ENCODE peak calls at places on chromosome 2, in seven cellular contexts. One of them, this sample, is unnamed.

GRCh38 chr2:17373041-17373440 is 145.2 kb downstream of the RAD51AP2 start:
- DNase-seq in naive thymus-derived CD4-positive, alpha-beta T cell: no peak
- DNase-seq in stimulated activated CD4-positive, alpha-beta T cell treated with anti-CD3 and anti-CD28 coated beads, Interleukin-2, amount 100 ng/mL, for 4 hours: no peak
- DNase-seq in NCI-H774: no peak
- DNase-seq in LoVo: no peak
- DNase-seq in cerebellar cortex: no peak
- DNase-seq in left lung: no peak
- DNase-seq in this sample: no peak

GRCh38 chr2:168798076-168798887 is 4.2 kb upstream of the NOSTRIN start:
- DNase-seq in naive thymus-derived CD4-positive, alpha-beta T cell: no peak
- DNase-seq in stimulated activated CD4-positive, alpha-beta T cell treated with anti-CD3 and anti-CD28 coated beads, Interleukin-2, amount 100 ng/mL, for 4 hours: no peak
- DNase-seq in NCI-H774: no peak
- DNase-seq in LoVo: no peak
- DNase-seq in cerebellar cortex: no peak
- DNase-seq in left lung: no peak
- DNase-seq in this sample: no peak

GRCh38 chr2:234341332-234341985 is 155.4 kb downstream of the ARL4C start:
- DNase-seq in naive thymus-derived CD4-positive, alpha-beta T cell: no peak
- DNase-seq in stimulated activated CD4-positive, alpha-beta T cell treated with anti-CD3 and anti-CD28 coated beads, Interleukin-2, amount 100 ng/mL, for 4 hours: no peak
- DNase-seq in NCI-H774: no peak
- DNase-seq in LoVo: no peak
- DNase-seq in cerebellar cortex: no peak
- DNase-seq in left lung: no peak
- DNase-seq in this sample: no peak

GRCh38 chr2:38214209-38214717 is 138.3 kb upstream of the CYP1B1 start:
- DNase-seq in naive thymus-derived CD4-positive, alpha-beta T cell: no peak
- DNase-seq in stimulated activated CD4-positive, alpha-beta T cell treated with anti-CD3 and anti-CD28 coated beads, Interleukin-2, amount 100 ng/mL, for 4 hours: no peak
- DNase-seq in NCI-H774: no peak
- DNase-seq in LoVo: no peak
- DNase-seq in cerebellar cortex: no peak
- DNase-seq in left lung: no peak
- DNase-seq in this sample: peak; percentile 53

GRCh38 chr2:69132960-69133590 is 120.1 kb downstream of the ANTXR1 start:
- DNase-seq in naive thymus-derived CD4-positive, alpha-beta T cell: no peak
- DNase-seq in stimulated activated CD4-positive, alpha-beta T cell treated with anti-CD3 and anti-CD28 coated beads, Interleukin-2, amount 100 ng/mL, for 4 hours: no peak
- DNase-seq in NCI-H774: no peak
- DNase-seq in LoVo: no peak
- DNase-seq in cerebellar cortex: no peak
- DNase-seq in left lung: no peak
- DNase-seq in this sample: no peak

GRCh38 chr2:71713581-71714580 is 260.5 kb downstream of the DYSF start:
- DNase-seq in naive thymus-derived CD4-positive, alpha-beta T cell: no peak
- DNase-seq in stimulated activated CD4-positive, alpha-beta T cell treated with anti-CD3 and anti-CD28 coated beads, Interleukin-2, amount 100 ng/mL, for 4 hours: no peak
- DNase-seq in NCI-H774: no peak
- DNase-seq in LoVo: peak; percentile 7
- DNase-seq in cerebellar cortex: no peak
- DNase-seq in left lung: no peak
- DNase-seq in this sample: no peak

GRCh38 chr2:222731183-222731582 is 59.7 kb downstream of the MOGAT1 start:
- DNase-seq in naive thymus-derived CD4-positive, alpha-beta T cell: no peak
- DNase-seq in stimulated activated CD4-positive, alpha-beta T cell treated with anti-CD3 and anti-CD28 coated beads, Interleukin-2, amount 100 ng/mL, for 4 hours: no peak
- DNase-seq in NCI-H774: no peak
- DNase-seq in LoVo: no peak
- DNase-seq in cerebellar cortex: no peak
- DNase-seq in left lung: no peak
- DNase-seq in this sample: no peak

GRCh38 chr2:33512112-33512511 is 35.7 kb downstream of the RASGRP3 start:
- DNase-seq in naive thymus-derived CD4-positive, alpha-beta T cell: no peak
- DNase-seq in stimulated activated CD4-positive, alpha-beta T cell treated with anti-CD3 and anti-CD28 coated beads, Interleukin-2, amount 100 ng/mL, for 4 hours: no peak
- DNase-seq in NCI-H774: no peak
- DNase-seq in LoVo: no peak
- DNase-seq in cerebellar cortex: no peak
- DNase-seq in left lung: no peak
- DNase-seq in this sample: no peak

GRCh38 chr2:55460562-55460961 is 40.9 kb upstream of the CCDC88A start:
- DNase-seq in naive thymus-derived CD4-positive, alpha-beta T cell: no peak
- DNase-seq in stimulated activated CD4-positive, alpha-beta T cell treated with anti-CD3 and anti-CD28 coated beads, Interleukin-2, amount 100 ng/mL, for 4 hours: no peak
- DNase-seq in NCI-H774: no peak
- DNase-seq in LoVo: no peak
- DNase-seq in cerebellar cortex: no peak
- DNase-seq in left lung: no peak
- DNase-seq in this sample: no peak

GRCh38 chr2:215736653-215737290 is 276.6 kb downstream of the MREG start:
- DNase-seq in naive thymus-derived CD4-positive, alpha-beta T cell: no peak
- DNase-seq in stimulated activated CD4-positive, alpha-beta T cell treated with anti-CD3 and anti-CD28 coated beads, Interleukin-2, amount 100 ng/mL, for 4 hours: no peak
- DNase-seq in NCI-H774: no peak
- DNase-seq in LoVo: no peak
- DNase-seq in cerebellar cortex: no peak
- DNase-seq in left lung: no peak
- DNase-seq in this sample: no peak

GRCh38 chr2:84701880-84702279 is 179.0 kb downstream of the TRABD2A start:
- DNase-seq in naive thymus-derived CD4-positive, alpha-beta T cell: no peak
- DNase-seq in stimulated activated CD4-positive, alpha-beta T cell treated with anti-CD3 and anti-CD28 coated beads, Interleukin-2, amount 100 ng/mL, for 4 hours: no peak
- DNase-seq in NCI-H774: no peak
- DNase-seq in LoVo: no peak
- DNase-seq in cerebellar cortex: no peak
- DNase-seq in left lung: no peak
- DNase-seq in this sample: no peak

GRCh38 chr2:11356760-11357159 is 12.3 kb upstream of the ROCK2 start:
- DNase-seq in naive thymus-derived CD4-positive, alpha-beta T cell: no peak
- DNase-seq in stimulated activated CD4-positive, alpha-beta T cell treated with anti-CD3 and anti-CD28 coated beads, Interleukin-2, amount 100 ng/mL, for 4 hours: no peak
- DNase-seq in NCI-H774: no peak
- DNase-seq in LoVo: no peak
- DNase-seq in cerebellar cortex: peak; percentile 23
- DNase-seq in left lung: no peak
- DNase-seq in this sample: no peak

GRCh38 chr2:79876430-79876829 is 363.6 kb downstream of the CTNNA2 start:
- DNase-seq in naive thymus-derived CD4-positive, alpha-beta T cell: no peak
- DNase-seq in stimulated activated CD4-positive, alpha-beta T cell treated with anti-CD3 and anti-CD28 coated beads, Interleukin-2, amount 100 ng/mL, for 4 hours: no peak
- DNase-seq in NCI-H774: no peak
- DNase-seq in LoVo: no peak
- DNase-seq in cerebellar cortex: peak; percentile 40
- DNase-seq in left lung: no peak
- DNase-seq in this sample: no peak

GRCh38 chr2:159144776-159145614 is 141.5 kb downstream of the WDSUB1 start:
- DNase-seq in naive thymus-derived CD4-positive, alpha-beta T cell: no peak
- DNase-seq in stimulated activated CD4-positive, alpha-beta T cell treated with anti-CD3 and anti-CD28 coated beads, Interleukin-2, amount 100 ng/mL, for 4 hours: no peak
- DNase-seq in NCI-H774: no peak
- DNase-seq in LoVo: no peak
- DNase-seq in cerebellar cortex: no peak
- DNase-seq in left lung: no peak
- DNase-seq in this sample: no peak

GRCh38 chr2:212264227-212264626 is 274.4 kb downstream of the ERBB4 start:
- DNase-seq in naive thymus-derived CD4-positive, alpha-beta T cell: no peak
- DNase-seq in stimulated activated CD4-positive, alpha-beta T cell treated with anti-CD3 and anti-CD28 coated beads, Interleukin-2, amount 100 ng/mL, for 4 hours: no peak
- DNase-seq in NCI-H774: no peak
- DNase-seq in LoVo: no peak
- DNase-seq in cerebellar cortex: peak; percentile 86
- DNase-seq in left lung: no peak
- DNase-seq in this sample: no peak

GRCh38 chr2:231512222-231512621 is 18.0 kb downstream of the NMUR1 start:
- DNase-seq in naive thymus-derived CD4-positive, alpha-beta T cell: no peak
- DNase-seq in stimulated activated CD4-positive, alpha-beta T cell treated with anti-CD3 and anti-CD28 coated beads, Interleukin-2, amount 100 ng/mL, for 4 hours: no peak
- DNase-seq in NCI-H774: no peak
- DNase-seq in LoVo: no peak
- DNase-seq in cerebellar cortex: peak; percentile 86
- DNase-seq in left lung: no peak
- DNase-seq in this sample: no peak

GRCh38 chr2:40797115-40797514 is 345.2 kb upstream of the SLC8A1 start:
- DNase-seq in naive thymus-derived CD4-positive, alpha-beta T cell: no peak
- DNase-seq in stimulated activated CD4-positive, alpha-beta T cell treated with anti-CD3 and anti-CD28 coated beads, Interleukin-2, amount 100 ng/mL, for 4 hours: no peak
- DNase-seq in NCI-H774: no peak
- DNase-seq in LoVo: no peak
- DNase-seq in cerebellar cortex: no peak
- DNase-seq in left lung: no peak
- DNase-seq in this sample: no peak

GRCh38 chr2:241083091-241083415 is 19.0 kb downstream of the MTERF4 start:
- DNase-seq in naive thymus-derived CD4-positive, alpha-beta T cell: no peak
- DNase-seq in stimulated activated CD4-positive, alpha-beta T cell treated with anti-CD3 and anti-CD28 coated beads, Interleukin-2, amount 100 ng/mL, for 4 hours: no peak
- DNase-seq in NCI-H774: no peak
- DNase-seq in LoVo: no peak
- DNase-seq in cerebellar cortex: no peak
- DNase-seq in left lung: no peak
- DNase-seq in this sample: no peak

GRCh38 chr2:42164046-42164445 is 5.1 kb upstream of the EML4 start:
- DNase-seq in naive thymus-derived CD4-positive, alpha-beta T cell: no peak
- DNase-seq in stimulated activated CD4-positive, alpha-beta T cell treated with anti-CD3 and anti-CD28 coated beads, Interleukin-2, amount 100 ng/mL, for 4 hours: no peak
- DNase-seq in NCI-H774: no peak
- DNase-seq in LoVo: no peak
- DNase-seq in cerebellar cortex: no peak
- DNase-seq in left lung: no peak
- DNase-seq in this sample: no peak

GRCh38 chr2:66684289-66684688 is 249.4 kb downstream of the MEIS1 start:
- DNase-seq in naive thymus-derived CD4-positive, alpha-beta T cell: no peak
- DNase-seq in stimulated activated CD4-positive, alpha-beta T cell treated with anti-CD3 and anti-CD28 coated beads, Interleukin-2, amount 100 ng/mL, for 4 hours: no peak
- DNase-seq in NCI-H774: no peak
- DNase-seq in LoVo: no peak
- DNase-seq in cerebellar cortex: no peak
- DNase-seq in left lung: no peak
- DNase-seq in this sample: no peak

GRCh38 chr2:160061533-160062282 is 707 bp downstream of the PLA2R1 start:
- DNase-seq in naive thymus-derived CD4-positive, alpha-beta T cell: no peak
- DNase-seq in stimulated activated CD4-positive, alpha-beta T cell treated with anti-CD3 and anti-CD28 coated beads, Interleukin-2, amount 100 ng/mL, for 4 hours: no peak
- DNase-seq in NCI-H774: no peak
- DNase-seq in LoVo: no peak
- DNase-seq in cerebellar cortex: no peak
- DNase-seq in left lung: peak; percentile 79
- DNase-seq in this sample: no peak

GRCh38 chr2:34997779-34998178 is 1357.8 kb upstream of the CRIM1 start:
- DNase-seq in naive thymus-derived CD4-positive, alpha-beta T cell: no peak
- DNase-seq in stimulated activated CD4-positive, alpha-beta T cell treated with anti-CD3 and anti-CD28 coated beads, Interleukin-2, amount 100 ng/mL, for 4 hours: no peak
- DNase-seq in NCI-H774: no peak
- DNase-seq in LoVo: no peak
- DNase-seq in cerebellar cortex: no peak
- DNase-seq in left lung: no peak
- DNase-seq in this sample: no peak

GRCh38 chr2:27032495-27033252 is at the start of gene TMEM214:
- DNase-seq in naive thymus-derived CD4-positive, alpha-beta T cell: peak; percentile 64
- DNase-seq in stimulated activated CD4-positive, alpha-beta T cell treated with anti-CD3 and anti-CD28 coated beads, Interleukin-2, amount 100 ng/mL, for 4 hours: peak; percentile 66
- DNase-seq in NCI-H774: peak; percentile 76
- DNase-seq in LoVo: peak; percentile 88
- DNase-seq in cerebellar cortex: peak; percentile 83
- DNase-seq in left lung: peak; percentile 99
- DNase-seq in this sample: peak; percentile 89

GRCh38 chr2:75311993-75312392 is 112.7 kb upstream of the TACR1 start:
- DNase-seq in naive thymus-derived CD4-positive, alpha-beta T cell: no peak
- DNase-seq in stimulated activated CD4-positive, alpha-beta T cell treated with anti-CD3 and anti-CD28 coated beads, Interleukin-2, amount 100 ng/mL, for 4 hours: no peak
- DNase-seq in NCI-H774: peak; percentile 5
- DNase-seq in LoVo: no peak
- DNase-seq in cerebellar cortex: peak; percentile 3
- DNase-seq in left lung: no peak
- DNase-seq in this sample: no peak

GRCh38 chr2:188050716-188051115 is 241.0 kb upstream of the GULP1 start:
- DNase-seq in naive thymus-derived CD4-positive, alpha-beta T cell: no peak
- DNase-seq in stimulated activated CD4-positive, alpha-beta T cell treated with anti-CD3 and anti-CD28 coated beads, Interleukin-2, amount 100 ng/mL, for 4 hours: no peak
- DNase-seq in NCI-H774: no peak
- DNase-seq in LoVo: no peak
- DNase-seq in cerebellar cortex: no peak
- DNase-seq in left lung: no peak
- DNase-seq in this sample: no peak

GRCh38 chr2:202116686-202117085 is 43.6 kb downstream of the KIAA2012 start:
- DNase-seq in naive thymus-derived CD4-positive, alpha-beta T cell: no peak
- DNase-seq in stimulated activated CD4-positive, alpha-beta T cell treated with anti-CD3 and anti-CD28 coated beads, Interleukin-2, amount 100 ng/mL, for 4 hours: no peak
- DNase-seq in NCI-H774: no peak
- DNase-seq in LoVo: no peak
- DNase-seq in cerebellar cortex: no peak
- DNase-seq in left lung: no peak
- DNase-seq in this sample: no peak

GRCh38 chr2:16665746-16666452 is at the start of gene CYRIA:
- DNase-seq in naive thymus-derived CD4-positive, alpha-beta T cell: peak; percentile 35
- DNase-seq in stimulated activated CD4-positive, alpha-beta T cell treated with anti-CD3 and anti-CD28 coated beads, Interleukin-2, amount 100 ng/mL, for 4 hours: peak; percentile 16
- DNase-seq in NCI-H774: peak; percentile 36
- DNase-seq in LoVo: peak; percentile 42
- DNase-seq in cerebellar cortex: peak; percentile 5
- DNase-seq in left lung: peak; percentile 95
- DNase-seq in this sample: peak; percentile 60

GRCh38 chr2:20235655-20236302 is 10.8 kb upstream of the SDC1 start:
- DNase-seq in naive thymus-derived CD4-positive, alpha-beta T cell: no peak
- DNase-seq in stimulated activated CD4-positive, alpha-beta T cell treated with anti-CD3 and anti-CD28 coated beads, Interleukin-2, amount 100 ng/mL, for 4 hours: no peak
- DNase-seq in NCI-H774: no peak
- DNase-seq in LoVo: peak; percentile 74
- DNase-seq in cerebellar cortex: no peak
- DNase-seq in left lung: peak; percentile 78
- DNase-seq in this sample: no peak